ENCODE peak calls at places on chromosomes 1 and 21, in seven cellular contexts. M is GM23248, B is breast epithelium, S is adrenal gland, F is osteoblast, Y is GM12878, K is PC-3. E is an unnamed sample.

GRCh38 chr1:202286622-202287097 is 55.1 kb downstream of the UBE2T start:
- DNase-seq in S (peak), Y (no peak), F (no peak), B (no peak), K (peak), M (no peak), E (no peak)

GRCh38 chr1:66283583-66284041 is 250.3 kb upstream of the SGIP1 start:
- DNase-seq in F (no peak), S (no peak), K (peak), B (no peak), M (peak), Y (peak), E (no peak)

GRCh38 chr21:38380391-38381137 is 117.7 kb downstream of the ERG start:
- DNase-seq in Y (no peak), M (peak), K (peak), S (no peak), B (no peak), F (peak), E (no peak)

GRCh38 chr1:91874167-91874566 is 11.8 kb downstream of the TGFBR3 start:
- DNase-seq in F (no peak), B (no peak), S (no peak), Y (no peak), M (no peak), K (no peak), E (no peak)

GRCh38 chr1:24180676-24181075 is 6.4 kb downstream of the IFNLR1 start:
- DNase-seq in K (no peak), S (no peak), B (no peak), F (no peak), M (no peak), Y (no peak), E (no peak)

GRCh38 chr21:35102488-35103407 is 53.6 kb upstream of the RUNX1 start:
- DNase-seq in M (no peak), S (peak), Y (no peak), F (no peak), B (peak), K (no peak), E (no peak)

GRCh38 chr1:226974544-226975258 is 34.6 kb downstream of the COQ8A start:
- DNase-seq in B (no peak), F (peak), S (peak), K (no peak), M (peak), Y (no peak), E (no peak)

GRCh38 chr1:17066530-17067426 is 12.9 kb upstream of the SDHB start:
- DNase-seq in K (no peak), B (no peak), F (no peak), S (no peak), Y (no peak), M (no peak), E (no peak)

GRCh38 chr1:26784023-26784871 is 3.5 kb upstream of the PIGV start:
- DNase-seq in B (no peak), M (peak), K (peak), Y (no peak), S (peak), F (peak), E (no peak)

GRCh38 chr1:68213843-68214242 is 18.5 kb downstream of the WLS start:
- DNase-seq in F (no peak), B (peak), K (no peak), S (peak), Y (no peak), M (peak), E (no peak)

GRCh38 chr21:16192900-16193299 is 463.1 kb downstream of the USP25 start:
- DNase-seq in B (no peak), S (peak), M (peak), K (peak), Y (no peak), F (no peak), E (no peak)

GRCh38 chr1:13764933-13765332 is 64.9 kb downstream of the PRDM2 start:
- DNase-seq in M (no peak), S (no peak), Y (no peak), K (no peak), F (no peak), B (no peak), E (no peak)

GRCh38 chr1:161956097-161956496 is 67.6 kb downstream of the OLFML2B start:
- DNase-seq in S (no peak), B (no peak), Y (no peak), M (peak), K (no peak), F (peak), E (no peak)

GRCh38 chr1:183471748-183472487 is 381 bp upstream of the SMG7 start:
- DNase-seq in F (peak), S (peak), M (peak), K (peak), B (peak), Y (peak), E (peak)

GRCh38 chr1:244226440-244226839 is 175.4 kb downstream of the ZBTB18 start:
- DNase-seq in S (no peak), K (peak), B (no peak), M (peak), F (no peak), Y (no peak), E (no peak)

GRCh38 chr1:207284209-207284892 is 37.1 kb upstream of the CD55 start:
- DNase-seq in S (no peak), K (no peak), Y (no peak), B (no peak), M (no peak), F (no peak), E (no peak)

GRCh38 chr1:64555947-64556346 is 86.0 kb downstream of the CACHD1 start:
- DNase-seq in K (no peak), M (no peak), F (no peak), Y (no peak), S (no peak), B (no peak), E (no peak)

GRCh38 chr1:75275107-75275506 is 140.9 kb downstream of the LHX8 start:
- DNase-seq in M (no peak), S (no peak), F (no peak), Y (no peak), B (no peak), K (no peak), E (no peak)

GRCh38 chr21:33566514-33566913 is 22.0 kb downstream of the DONSON start:
- DNase-seq in S (no peak), M (peak), K (no peak), Y (no peak), B (no peak), F (no peak), E (no peak)

GRCh38 chr1:185244015-185244747 is 72.9 kb downstream of the IVNS1ABP start:
- DNase-seq in M (peak), K (peak), B (no peak), F (peak), S (no peak), Y (no peak), E (no peak)

GRCh38 chr21:42574234-42575027 is 60.8 kb downstream of the SLC37A1 start:
- DNase-seq in S (peak), F (peak), K (no peak), M (peak), B (no peak), Y (no peak), E (no peak)

GRCh38 chr1:8122160-8122476 is 96.0 kb upstream of the ERRFI1 start:
- DNase-seq in B (no peak), M (no peak), K (no peak), F (peak), Y (no peak), S (no peak), E (no peak)

GRCh38 chr1:43269627-43270375 is at the start of gene TMEM125:
- DNase-seq in B (no peak), K (peak), S (peak), Y (no peak), F (no peak), M (no peak), E (peak)

GRCh38 chr1:56967900-56968832 is 2.4 kb upstream of the C8B start:
- DNase-seq in S (peak), M (peak), F (no peak), K (peak), Y (no peak), B (no peak), E (no peak)

GRCh38 chr1:42931911-42932422 is 26.7 kb downstream of the SLC2A1 start:
- DNase-seq in M (no peak), Y (peak), B (peak), F (no peak), K (peak), S (peak), E (no peak)

GRCh38 chr1:36594041-36594440 is 111.3 kb upstream of the CSF3R start:
- DNase-seq in B (no peak), M (no peak), Y (no peak), S (no peak), F (no peak), K (no peak), E (no peak)

GRCh38 chr1:241627453-241628329 is 12.5 kb downstream of the CHML start:
- DNase-seq in F (no peak), K (peak), Y (peak), B (no peak), S (peak), M (peak), E (no peak)

GRCh38 chr1:171636141-171636540 is 14.1 kb downstream of the MYOCOS start:
- DNase-seq in S (no peak), F (no peak), M (peak), K (peak), B (no peak), Y (no peak), E (no peak)

GRCh38 chr1:10969267-10969970 is 43.0 kb upstream of the TARDBP start:
- DNase-seq in S (no peak), Y (no peak), F (no peak), B (no peak), M (no peak), K (no peak), E (no peak)

GRCh38 chr1:68319907-68320306 is 87.6 kb upstream of the WLS start:
- DNase-seq in M (no peak), B (no peak), F (no peak), Y (no peak), S (no peak), K (no peak), E (no peak)

GRCh38 chr1:38603907-38604306 is 255.7 kb downstream of the RRAGC start:
- DNase-seq in S (no peak), B (no peak), K (no peak), M (no peak), F (no peak), Y (no peak), E (peak)

DNA sequence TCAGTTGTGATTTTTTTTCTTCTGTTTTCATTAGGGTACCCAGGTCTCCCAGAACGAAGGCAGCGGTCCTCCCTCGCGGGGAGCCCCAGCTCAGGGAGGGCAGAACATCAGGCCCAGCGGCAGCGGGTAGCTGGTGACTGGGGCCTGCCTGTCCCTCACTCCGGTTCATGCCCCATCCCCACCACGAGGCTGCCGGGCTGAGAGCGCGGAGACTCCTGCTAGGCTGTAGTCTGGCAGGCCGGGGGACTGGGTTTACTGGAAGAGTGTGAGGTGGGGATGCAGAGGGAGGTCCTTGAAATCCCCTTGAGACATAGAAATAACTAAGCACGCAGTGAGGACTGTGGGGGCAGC is 10.5 kb downstream of the BRINP2 start:
- DNase-seq in Y (no peak), B (no peak), K (no peak), M (no peak), F (no peak), S (no peak), E (no peak)
- H3K4me3 ChIP-seq in Y (no peak), B (peak), K (peak), M (peak), F (peak), S (no peak), E (no peak)

GRCh38 chr1:31208361-31208945 is 31.2 kb downstream of the NKAIN1 start:
- DNase-seq in B (no peak), M (no peak), S (no peak), F (peak), K (no peak), Y (no peak), E (no peak)
- H3K27ac ChIP-seq in B (no peak), M (no peak), S (no peak), F (no peak), K (no peak), Y (no peak), E (no peak)

GRCh38 chr1:83555871-83556270 is 443.1 kb downstream of the TTLL7 start:
- DNase-seq in K (no peak), M (peak), F (no peak), Y (no peak), S (no peak), B (no peak), E (no peak)
- H3K4me3 ChIP-seq in K (no peak), M (peak), F (no peak), Y (no peak), S (no peak), B (no peak), E (no peak)

GRCh38 chr1:155932487-155932886 is 1.7 kb downstream of the KHDC4 start:
- DNase-seq in M (peak), Y (no peak), S (peak), F (peak), B (no peak), K (peak), E (no peak)
- H3K27ac ChIP-seq in M (peak), Y (no peak), S (no peak), F (peak), B (no peak), K (peak), E (no peak)

DNA sequence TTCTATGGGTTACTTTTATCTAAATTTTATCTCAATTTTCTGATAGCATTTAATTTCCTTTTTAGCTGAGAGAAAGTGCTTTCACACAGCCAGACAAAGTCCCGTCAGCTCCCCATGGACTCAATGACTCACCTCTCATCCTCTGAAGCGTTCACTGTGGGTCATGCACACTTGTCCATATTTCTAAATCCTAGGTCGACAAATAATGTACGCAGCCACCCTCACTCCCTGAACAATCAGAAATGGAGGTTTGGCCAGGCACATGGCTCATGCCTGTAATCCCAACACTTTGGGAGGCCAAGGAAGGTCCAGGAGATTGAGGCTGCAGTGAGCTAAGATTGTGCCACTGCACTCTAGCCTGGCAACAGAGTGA is 42.4 kb upstream of the COA6 start:
- DNase-seq in S (no peak), M (peak), K (no peak), Y (no peak), F (no peak), B (no peak), E (no peak)
- H3K4me3 ChIP-seq in S (no peak), M (no peak), K (no peak), Y (no peak), F (no peak), B (no peak), E (no peak)

GRCh38 chr1:203453616-203454015 is 22.0 kb upstream of the PRELP start:
- DNase-seq in Y (no peak), B (no peak), K (no peak), M (no peak), S (no peak), F (no peak), E (no peak)
- H3K27ac ChIP-seq in Y (no peak), B (no peak), K (no peak), M (no peak), S (no peak), F (no peak), E (no peak)

DNA sequence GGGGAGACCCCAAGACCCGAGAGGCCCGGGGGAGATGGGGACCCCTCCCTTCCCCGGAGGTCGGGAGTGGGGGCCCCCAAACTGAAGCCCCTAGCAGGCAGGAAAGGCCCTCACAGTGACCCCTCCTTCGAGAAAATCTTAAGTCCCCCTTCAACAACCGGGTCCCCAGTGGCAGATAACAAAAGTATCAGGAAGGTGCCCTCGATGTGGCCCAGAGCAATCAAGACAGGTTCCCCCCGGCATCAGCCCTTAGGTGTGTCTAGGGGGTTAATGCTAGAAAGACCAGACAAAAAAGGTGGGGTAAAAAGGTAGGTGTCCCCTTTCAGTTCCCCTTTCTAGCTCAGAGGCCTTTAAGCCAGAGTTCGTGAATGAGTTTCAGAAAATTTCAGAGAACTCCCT is 282 bp upstream of the ECE1 start:
- DNase-seq in F (no peak), M (no peak), Y (peak), S (no peak), B (no peak), K (no peak), E (no peak)
- H3K4me3 ChIP-seq in F (peak), M (peak), Y (peak), S (no peak), B (peak), K (peak), E (peak)

DNA sequence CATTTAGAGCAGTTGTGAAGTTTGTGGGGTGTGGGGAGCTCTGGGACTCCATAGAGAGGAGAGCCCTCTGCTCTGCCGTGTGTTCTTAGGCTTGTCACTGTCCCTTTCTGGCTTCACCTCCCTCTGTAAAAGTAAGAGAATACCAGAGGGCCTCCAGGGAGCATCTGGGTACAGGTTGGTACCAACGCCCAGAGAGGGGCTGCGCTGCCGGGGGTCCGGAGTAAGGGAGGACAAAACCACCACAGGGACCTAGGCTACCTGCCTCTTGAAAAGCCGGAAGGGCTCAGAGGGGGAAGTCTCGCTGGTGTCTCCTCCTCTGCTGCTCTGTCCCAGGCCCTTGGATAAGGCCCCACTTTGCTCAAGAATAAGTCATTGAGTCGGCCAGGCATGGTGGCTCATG is 3.1 kb upstream of the TINAGL1 start:
- DNase-seq in F (no peak), M (no peak), Y (no peak), S (no peak), B (peak), K (no peak), E (peak)
- H3K27ac ChIP-seq in F (peak), M (peak), Y (no peak), S (peak), B (peak), K (peak), E (peak)

GRCh38 chr1:172662464-172663109 is 3.7 kb downstream of the FASLG start:
- DNase-seq in K (peak), B (peak), S (peak), M (peak), Y (peak), F (peak), E (no peak)
- H3K4me3 ChIP-seq in K (no peak), B (peak), S (no peak), M (no peak), Y (no peak), F (no peak), E (no peak)